ENCODE peak calls at places on chromosome 10, in five cellular contexts. One of them, this sample, is unnamed.

GRCh38 chr10:26879744-26880143 is 19.0 kb upstream of the ABI1 start:
- DNase-seq in hepatocyte: no peak
- DNase-seq in PC-3: peak
- DNase-seq in GM20000: no peak
- DNase-seq in ovary: no peak
- DNase-seq in this sample: no peak

GRCh38 chr10:71999360-72000072 is 35.3 kb downstream of the CHST3 start:
- DNase-seq in hepatocyte: peak
- DNase-seq in PC-3: no peak
- DNase-seq in GM20000: no peak
- DNase-seq in ovary: peak
- DNase-seq in this sample: no peak

GRCh38 chr10:114650266-114650665 is 7.8 kb downstream of the ABLIM1 start:
- DNase-seq in hepatocyte: no peak
- DNase-seq in PC-3: no peak
- DNase-seq in GM20000: no peak
- DNase-seq in ovary: no peak
- DNase-seq in this sample: no peak

GRCh38 chr10:7417103-7417623 is 6.3 kb upstream of the SFMBT2 start:
- DNase-seq in hepatocyte: peak
- DNase-seq in PC-3: peak
- DNase-seq in GM20000: no peak
- DNase-seq in ovary: no peak
- DNase-seq in this sample: no peak

GRCh38 chr10:110087682-110088081 is 79.9 kb downstream of the ADD3 start:
- DNase-seq in hepatocyte: no peak
- DNase-seq in PC-3: no peak
- DNase-seq in GM20000: no peak
- DNase-seq in ovary: no peak
- DNase-seq in this sample: no peak

GRCh38 chr10:114151486-114151885 is 22.5 kb downstream of the CCDC186 start:
- DNase-seq in hepatocyte: no peak
- DNase-seq in PC-3: peak
- DNase-seq in GM20000: no peak
- DNase-seq in ovary: no peak
- DNase-seq in this sample: no peak

GRCh38 chr10:50325449-50326188 is 74.3 kb upstream of the ASAH2 start:
- DNase-seq in hepatocyte: no peak
- DNase-seq in PC-3: peak
- DNase-seq in GM20000: peak
- DNase-seq in ovary: no peak
- DNase-seq in this sample: no peak

GRCh38 chr10:33871557-33871956 is 537.1 kb upstream of the NRP1 start:
- DNase-seq in hepatocyte: no peak
- DNase-seq in PC-3: no peak
- DNase-seq in GM20000: no peak
- DNase-seq in ovary: no peak
- DNase-seq in this sample: no peak

GRCh38 chr10:130587718-130588117 is 451.5 kb downstream of the GLRX3 start:
- DNase-seq in hepatocyte: no peak
- DNase-seq in PC-3: no peak
- DNase-seq in GM20000: no peak
- DNase-seq in ovary: no peak
- DNase-seq in this sample: no peak

GRCh38 chr10:72924351-72924750 is 30.3 kb downstream of the PLA2G12B start:
- DNase-seq in hepatocyte: no peak
- DNase-seq in PC-3: no peak
- DNase-seq in GM20000: no peak
- DNase-seq in ovary: no peak
- DNase-seq in this sample: no peak

GRCh38 chr10:69492746-69493462 is 41.6 kb downstream of the TSPAN15 start:
- DNase-seq in hepatocyte: no peak
- DNase-seq in PC-3: no peak
- DNase-seq in GM20000: no peak
- DNase-seq in ovary: no peak
- DNase-seq in this sample: no peak

GRCh38 chr10:3499120-3499519 is 285.9 kb downstream of the KLF6 start:
- DNase-seq in hepatocyte: no peak
- DNase-seq in PC-3: peak
- DNase-seq in GM20000: no peak
- DNase-seq in ovary: no peak
- DNase-seq in this sample: no peak

GRCh38 chr10:79562135-79562756 is 2.0 kb upstream of the SFTPA2 start:
- DNase-seq in hepatocyte: peak
- DNase-seq in PC-3: no peak
- DNase-seq in GM20000: peak
- DNase-seq in ovary: peak
- DNase-seq in this sample: peak

GRCh38 chr10:66045859-66046258 is 880.0 kb upstream of the LRRTM3 start:
- DNase-seq in hepatocyte: no peak
- DNase-seq in PC-3: peak
- DNase-seq in GM20000: no peak
- DNase-seq in ovary: no peak
- DNase-seq in this sample: no peak

GRCh38 chr10:5890519-5890878 is 456 bp downstream of the FBH1 start:
- DNase-seq in hepatocyte: peak
- DNase-seq in PC-3: peak
- DNase-seq in GM20000: no peak
- DNase-seq in ovary: no peak
- DNase-seq in this sample: no peak

GRCh38 chr10:13674645-13675588 is 88.2 kb downstream of the PRPF18 start:
- DNase-seq in hepatocyte: no peak
- DNase-seq in PC-3: no peak
- DNase-seq in GM20000: no peak
- DNase-seq in ovary: no peak
- DNase-seq in this sample: no peak

GRCh38 chr10:42932735-42933453 is 144.0 kb upstream of the RET start:
- DNase-seq in hepatocyte: peak
- DNase-seq in PC-3: no peak
- DNase-seq in GM20000: no peak
- DNase-seq in ovary: no peak
- DNase-seq in this sample: no peak

GRCh38 chr10:58661336-58661735 is 148.7 kb downstream of the BICC1 start:
- DNase-seq in hepatocyte: no peak
- DNase-seq in PC-3: peak
- DNase-seq in GM20000: no peak
- DNase-seq in ovary: no peak
- DNase-seq in this sample: no peak

GRCh38 chr10:110443239-110444008 is 54.3 kb upstream of the DUSP5 start:
- DNase-seq in hepatocyte: no peak
- DNase-seq in PC-3: no peak
- DNase-seq in GM20000: no peak
- DNase-seq in ovary: no peak
- DNase-seq in this sample: no peak

GRCh38 chr10:22986771-22987542 is 59.1 kb downstream of the ARMC3 start:
- DNase-seq in hepatocyte: peak
- DNase-seq in PC-3: peak
- DNase-seq in GM20000: peak
- DNase-seq in ovary: no peak
- DNase-seq in this sample: no peak

GRCh38 chr10:6493521-6494451 is 86.3 kb downstream of the PRKCQ start:
- DNase-seq in hepatocyte: no peak
- DNase-seq in PC-3: no peak
- DNase-seq in GM20000: no peak
- DNase-seq in ovary: no peak
- DNase-seq in this sample: no peak

GRCh38 chr10:121999301-121999700 is 10.3 kb downstream of the TACC2 start:
- DNase-seq in hepatocyte: no peak
- DNase-seq in PC-3: no peak
- DNase-seq in GM20000: no peak
- DNase-seq in ovary: no peak
- DNase-seq in this sample: no peak

GRCh38 chr10:91536790-91537189 is 96.1 kb downstream of the PPP1R3C start:
- DNase-seq in hepatocyte: no peak
- DNase-seq in PC-3: no peak
- DNase-seq in GM20000: no peak
- DNase-seq in ovary: no peak
- DNase-seq in this sample: no peak

GRCh38 chr10:3080608-3081007 is 13.3 kb downstream of the PFKP start:
- DNase-seq in hepatocyte: no peak
- DNase-seq in PC-3: no peak
- DNase-seq in GM20000: no peak
- DNase-seq in ovary: no peak
- DNase-seq in this sample: no peak

GRCh38 chr10:17793041-17793440 is 16.1 kb upstream of the MRC1 start:
- DNase-seq in hepatocyte: no peak
- DNase-seq in PC-3: no peak
- DNase-seq in GM20000: no peak
- DNase-seq in ovary: no peak
- DNase-seq in this sample: no peak

GRCh38 chr10:13453896-13454295 is 74.9 kb downstream of the BEND7 start:
- DNase-seq in hepatocyte: no peak
- DNase-seq in PC-3: no peak
- DNase-seq in GM20000: peak
- DNase-seq in ovary: no peak
- DNase-seq in this sample: no peak

GRCh38 chr10:96025566-96025965 is 17.8 kb upstream of the CCNJ start:
- DNase-seq in hepatocyte: peak
- DNase-seq in PC-3: peak
- DNase-seq in GM20000: peak
- DNase-seq in ovary: no peak
- DNase-seq in this sample: no peak

GRCh38 chr10:85508159-85508558 is 858.4 kb downstream of the GRID1 start:
- DNase-seq in hepatocyte: no peak
- DNase-seq in PC-3: no peak
- DNase-seq in GM20000: no peak
- DNase-seq in ovary: no peak
- DNase-seq in this sample: no peak

GRCh38 chr10:60208676-60209269 is 180.9 kb downstream of the ANK3 start:
- DNase-seq in hepatocyte: peak
- DNase-seq in PC-3: peak
- DNase-seq in GM20000: peak
- DNase-seq in ovary: no peak
- DNase-seq in this sample: no peak

GRCh38 chr10:123194056-123194455 is 39.9 kb downstream of the BUB3 start:
- DNase-seq in hepatocyte: no peak
- DNase-seq in PC-3: no peak
- DNase-seq in GM20000: no peak
- DNase-seq in ovary: no peak
- DNase-seq in this sample: no peak

GRCh38 chr10:3067859-3068179 is 471 bp downstream of the PFKP start:
- DNase-seq in hepatocyte: no peak
- DNase-seq in PC-3: no peak
- DNase-seq in GM20000: peak
- DNase-seq in ovary: no peak
- DNase-seq in this sample: no peak

GRCh38 chr10:123043409-123043925 is 34.7 kb downstream of the ACADSB start:
- DNase-seq in hepatocyte: peak
- DNase-seq in PC-3: peak
- DNase-seq in GM20000: peak
- DNase-seq in ovary: no peak
- DNase-seq in this sample: no peak

GRCh38 chr10:24519950-24520349 is 203.7 kb downstream of the ARHGAP21 start:
- DNase-seq in hepatocyte: no peak
- DNase-seq in PC-3: no peak
- DNase-seq in GM20000: peak
- DNase-seq in ovary: no peak
- DNase-seq in this sample: no peak

GRCh38 chr10:130686680-130687300 is 550.6 kb downstream of the GLRX3 start:
- DNase-seq in hepatocyte: peak
- DNase-seq in PC-3: peak
- DNase-seq in GM20000: no peak
- DNase-seq in ovary: no peak
- DNase-seq in this sample: no peak

GRCh38 chr10:121510201-121510771 is 88.0 kb downstream of the FGFR2 start:
- DNase-seq in hepatocyte: no peak
- DNase-seq in PC-3: no peak
- DNase-seq in GM20000: no peak
- DNase-seq in ovary: no peak
- DNase-seq in this sample: no peak

GRCh38 chr10:125624800-125625199 is 58.2 kb downstream of the TEX36 start:
- DNase-seq in hepatocyte: no peak
- DNase-seq in PC-3: no peak
- DNase-seq in GM20000: no peak
- DNase-seq in ovary: no peak
- DNase-seq in this sample: no peak
- TF ChIP-seq CTCF in hepatocyte: no peak
- TF ChIP-seq CTCF in PC-3: no peak
- TF ChIP-seq CTCF in GM20000: no peak
- TF ChIP-seq CTCF in ovary: no peak
- TF ChIP-seq CTCF in this sample: no peak

GRCh38 chr10:132793871-132794849 is 8.2 kb upstream of the NKX6-2 start:
- DNase-seq in hepatocyte: no peak
- DNase-seq in PC-3: no peak
- DNase-seq in GM20000: no peak
- DNase-seq in ovary: no peak
- DNase-seq in this sample: peak
- TF ChIP-seq CTCF in hepatocyte: no peak
- TF ChIP-seq CTCF in PC-3: peak
- TF ChIP-seq CTCF in GM20000: no peak
- TF ChIP-seq CTCF in ovary: no peak
- TF ChIP-seq CTCF in this sample: peak

DNA sequence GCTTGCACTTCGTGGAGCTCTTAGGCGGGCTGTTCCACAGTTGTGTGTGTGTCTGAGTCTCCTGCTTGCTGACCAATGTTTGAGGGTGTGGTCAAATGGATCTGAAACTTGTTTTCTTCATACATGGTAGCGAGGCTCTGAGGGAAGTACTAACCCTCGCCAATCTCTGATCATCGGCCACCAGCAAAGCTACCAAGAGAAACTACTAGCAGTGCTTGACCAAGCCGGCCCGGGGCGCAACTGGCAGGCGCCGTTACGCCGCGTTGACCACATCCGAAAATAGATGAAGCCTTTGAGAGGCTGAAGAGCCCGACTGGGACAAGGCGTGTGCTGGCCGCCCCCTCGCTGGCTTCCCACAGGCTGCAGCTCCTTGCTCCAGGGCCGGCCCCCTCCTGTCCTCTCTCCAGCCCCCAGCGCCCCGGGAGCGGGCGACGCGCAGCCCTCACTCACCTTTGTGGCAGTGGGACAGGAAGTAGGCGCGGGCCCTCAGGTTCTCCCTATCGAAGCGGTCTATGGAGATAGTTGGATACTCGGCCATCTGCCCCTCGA is 370 bp downstream of the DCLRE1C start:
- DNase-seq in hepatocyte: peak
- DNase-seq in PC-3: peak
- DNase-seq in GM20000: peak
- DNase-seq in ovary: no peak
- DNase-seq in this sample: no peak
- TF ChIP-seq CTCF in hepatocyte: no peak
- TF ChIP-seq CTCF in PC-3: no peak
- TF ChIP-seq CTCF in GM20000: no peak
- TF ChIP-seq CTCF in ovary: no peak
- TF ChIP-seq CTCF in this sample: no peak

GRCh38 chr10:101139421-101139911 is 8.4 kb downstream of the TLX1 start:
- DNase-seq in hepatocyte: no peak
- DNase-seq in PC-3: no peak
- DNase-seq in GM20000: peak
- DNase-seq in ovary: no peak
- DNase-seq in this sample: no peak
- TF ChIP-seq CTCF in hepatocyte: peak
- TF ChIP-seq CTCF in PC-3: no peak
- TF ChIP-seq CTCF in GM20000: no peak
- TF ChIP-seq CTCF in ovary: no peak
- TF ChIP-seq CTCF in this sample: no peak

DNA sequence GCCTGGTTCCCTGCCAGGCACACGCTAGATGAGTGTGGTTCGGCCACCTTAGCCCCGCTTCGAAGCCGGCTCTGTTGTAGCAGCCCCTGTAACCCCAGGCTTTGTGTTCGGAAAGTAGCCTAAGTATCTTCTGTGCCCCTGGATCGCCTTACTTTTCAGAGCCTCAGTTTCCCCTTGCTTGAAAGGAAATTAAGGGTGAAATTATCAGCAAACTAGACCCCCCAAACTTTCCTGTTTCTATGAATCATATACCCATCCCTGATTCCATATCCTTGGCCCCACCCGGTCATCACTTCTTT is 312 bp downstream of the PDCD11 start:
- DNase-seq in hepatocyte: no peak
- DNase-seq in PC-3: no peak
- DNase-seq in GM20000: no peak
- DNase-seq in ovary: no peak
- DNase-seq in this sample: no peak
- TF ChIP-seq CTCF in hepatocyte: no peak
- TF ChIP-seq CTCF in PC-3: no peak
- TF ChIP-seq CTCF in GM20000: no peak
- TF ChIP-seq CTCF in ovary: no peak
- TF ChIP-seq CTCF in this sample: peak

This sample was measured in D721Med.